ENCODE peak calls at places on chromosomes 2 and 18, in four cellular contexts. W, F, B and D are unnamed samples.
A peak's percentile ranks its signal among the peaks of the same experiment; 100 is the strongest.

GRCh38 chr18:56115072-56116038 is 523.0 kb downstream of the TXNL1 start:
- DNase-seq in F (no peak), W (no peak), B (no peak), D (no peak)

GRCh38 chr2:15914981-15915380 is 25.4 kb upstream of the MYCN start:
- DNase-seq in F (no peak), W (no peak), B (no peak), D (no peak)

GRCh38 chr2:122635649-122636496 is 880.4 kb downstream of the TSN start:
- DNase-seq in F (no peak), B (no peak), W (no peak), D (no peak)

GRCh38 chr18:32175265-32175664 is 14.6 kb upstream of the MEP1B start:
- DNase-seq in W (no peak), F (no peak), B (no peak), D (no peak)

GRCh38 chr2:24840164-24840869 is 47.1 kb downstream of the CENPO start:
- DNase-seq in B (no peak), W (no peak), F (no peak), D (no peak)

GRCh38 chr2:95269036-95269680 is 5.1 kb upstream of the PROM2 start:
- DNase-seq in F (no peak), W (no peak), B (no peak), D (peak; percentile 2)

GRCh38 chr18:46939337-46939963 is 22.0 kb downstream of the KATNAL2 start:
- DNase-seq in W (no peak), F (peak; percentile 15), B (no peak), D (no peak)

GRCh38 chr2:133352719-133353118 is 215.5 kb downstream of the NCKAP5 start:
- DNase-seq in F (no peak), B (no peak), W (no peak), D (no peak)

GRCh38 chr2:17470855-17471641 is 47.2 kb downstream of the RAD51AP2 start:
- DNase-seq in B (peak; percentile 4), W (peak; percentile 20), F (peak; percentile 71), D (peak; percentile 34)

GRCh38 chr2:95024306-95024880 is 1.1 kb upstream of the MAL start:
- DNase-seq in F (no peak), W (no peak), B (no peak), D (no peak)

GRCh38 chr18:58393295-58393694 is 235.6 kb downstream of the ALPK2 start:
- DNase-seq in B (no peak), F (no peak), W (no peak), D (no peak)

GRCh38 chr2:162297925-162298552 is 20.4 kb downstream of the IFIH1 start:
- DNase-seq in F (peak; percentile 83), B (no peak), W (peak; percentile 35), D (peak; percentile 33)

GRCh38 chr18:79380816-79381806 is 14.6 kb upstream of the NFATC1 start:
- DNase-seq in B (no peak), F (peak; percentile 22), W (peak; percentile 72), D (peak; percentile 91)

GRCh38 chr2:102094917-102095316 is 47.6 kb upstream of the IL1R1 start:
- DNase-seq in F (peak; percentile 82), W (no peak), B (no peak), D (no peak)

GRCh38 chr18:8139971-8140406 is 469.2 kb upstream of the RAB12 start:
- DNase-seq in B (no peak), F (no peak), W (no peak), D (no peak)

GRCh38 chr18:79056827-79057367 is 12.3 kb upstream of the ATP9B start:
- DNase-seq in B (no peak), F (no peak), W (no peak), D (no peak)

DNA sequence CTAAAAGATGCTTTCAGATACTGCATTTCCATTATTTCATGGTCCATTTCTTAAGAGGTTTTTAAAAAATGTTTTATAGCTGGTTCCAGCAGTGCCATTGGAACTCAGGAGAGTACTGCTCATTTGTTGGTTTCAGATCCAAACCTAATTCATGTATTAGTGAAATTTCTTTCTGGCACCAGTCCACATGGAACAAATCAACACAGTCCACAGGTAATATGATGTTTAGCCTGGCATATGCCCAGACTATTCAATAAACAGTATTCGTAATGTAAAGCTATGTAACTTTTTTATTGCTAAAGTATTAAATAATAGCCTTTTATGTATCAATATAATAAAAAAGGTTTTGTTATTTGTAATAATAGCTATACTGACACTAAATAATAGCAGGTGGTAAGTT is 134.5 kb downstream of the BIRC6 start:
- DNase-seq in B (no peak), F (no peak), W (no peak), D (no peak)
- TF ChIP-seq CREM in B (no peak), F (no peak), W (no peak), D (no peak)

GRCh38 chr2:65351948-65352595 is 80.3 kb downstream of the SPRED2 start:
- DNase-seq in B (no peak), F (no peak), W (no peak), D (no peak)
- TF ChIP-seq CREM in B (no peak), F (no peak), W (no peak), D (no peak)

GRCh38 chr2:71532327-71532726 is 79.0 kb downstream of the DYSF start:
- DNase-seq in W (no peak), F (no peak), B (no peak), D (peak; percentile 4)

GRCh38 chr2:71530246-71530986 is 77.1 kb downstream of the DYSF start:
- DNase-seq in F (peak; percentile 48), W (peak; percentile 76), B (no peak), D (peak; percentile 61)

GRCh38 chr2:71530987-71531332 is 77.6 kb downstream of the DYSF start:
- DNase-seq in F (no peak), W (no peak), B (no peak), D (no peak)

GRCh38 chr2:71534201-71534600 is 80.8 kb downstream of the DYSF start:
- DNase-seq in F (no peak), W (no peak), B (no peak), D (peak; percentile 1)

DNA sequence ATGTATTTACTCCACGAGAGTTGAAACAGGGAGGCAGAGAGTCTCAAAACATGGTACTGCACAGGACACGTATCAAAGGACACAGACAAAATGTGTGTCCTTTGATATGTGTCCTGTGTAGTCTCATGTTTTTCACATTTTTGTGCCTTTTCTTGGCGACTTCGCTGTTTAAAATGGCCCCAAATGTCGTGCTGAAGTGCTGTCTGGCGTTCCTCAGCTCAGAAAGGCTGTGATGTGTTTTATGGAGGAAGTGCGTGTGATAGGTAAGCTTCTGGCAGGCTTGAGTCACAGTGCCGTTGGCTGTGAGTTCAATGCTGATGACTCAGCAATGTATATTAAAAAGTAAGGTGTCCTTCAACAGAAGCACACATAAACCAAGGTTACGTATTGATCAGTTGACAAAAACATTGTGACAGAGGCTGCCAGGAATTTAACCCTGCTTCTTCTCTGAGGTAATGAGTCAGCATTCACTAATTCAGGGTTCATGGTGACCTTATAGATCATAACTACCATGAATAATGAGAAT is 78.2 kb downstream of the DYSF start:
- DNase-seq in W (peak; percentile 20), F (peak; percentile 79), B (no peak), D (no peak)
- TF ChIP-seq CREM in W (peak; percentile 58), F (peak; percentile 53), B (no peak), D (no peak)

GRCh38 chr2:8044046-8044594 is 637.7 kb upstream of the ID2 start:
- DNase-seq in W (no peak), B (no peak), F (no peak), D (no peak)

GRCh38 chr2:8049111-8049720 is 632.6 kb upstream of the ID2 start:
- DNase-seq in B (no peak), W (no peak), F (no peak), D (no peak)

GRCh38 chr2:8046849-8047248 is 635.0 kb upstream of the ID2 start:
- DNase-seq in F (no peak), W (no peak), B (no peak), D (no peak)

GRCh38 chr2:8043295-8043694 is 638.6 kb upstream of the ID2 start:
- DNase-seq in F (no peak), W (no peak), B (no peak), D (no peak)

GRCh38 chr2:8045081-8045614 is 636.7 kb upstream of the ID2 start:
- DNase-seq in W (no peak), F (no peak), B (no peak), D (no peak)
- TF ChIP-seq CREM in W (no peak), F (no peak), B (no peak), D (no peak)

GRCh38 chr2:71120195-71120594 is 9.8 kb downstream of the MCEE start:
- DNase-seq in F (no peak), B (no peak), W (no peak), D (no peak)

GRCh38 chr2:71125506-71126294 is 4.3 kb downstream of the MCEE start:
- DNase-seq in W (no peak), F (no peak), B (no peak), D (no peak)

GRCh38 chr2:71121479-71121878 is 8.6 kb downstream of the MCEE start:
- DNase-seq in B (no peak), F (peak; percentile 78), W (no peak), D (no peak)

GRCh38 chr2:71126957-71127356 is 3.1 kb downstream of the MCEE start:
- DNase-seq in B (no peak), W (no peak), F (no peak), D (no peak)

GRCh38 chr2:71122917-71123316 is 7.1 kb downstream of the MCEE start:
- DNase-seq in W (no peak), F (no peak), B (no peak), D (no peak)
- TF ChIP-seq CREM in W (no peak), F (no peak), B (no peak), D (no peak)

GRCh38 chr2:26126091-26126490 is 46.8 kb upstream of the GAREM2 start:
- DNase-seq in B (no peak), W (no peak), F (no peak), D (no peak)
- TF ChIP-seq CREM in B (no peak), W (no peak), F (no peak), D (no peak)

DNA sequence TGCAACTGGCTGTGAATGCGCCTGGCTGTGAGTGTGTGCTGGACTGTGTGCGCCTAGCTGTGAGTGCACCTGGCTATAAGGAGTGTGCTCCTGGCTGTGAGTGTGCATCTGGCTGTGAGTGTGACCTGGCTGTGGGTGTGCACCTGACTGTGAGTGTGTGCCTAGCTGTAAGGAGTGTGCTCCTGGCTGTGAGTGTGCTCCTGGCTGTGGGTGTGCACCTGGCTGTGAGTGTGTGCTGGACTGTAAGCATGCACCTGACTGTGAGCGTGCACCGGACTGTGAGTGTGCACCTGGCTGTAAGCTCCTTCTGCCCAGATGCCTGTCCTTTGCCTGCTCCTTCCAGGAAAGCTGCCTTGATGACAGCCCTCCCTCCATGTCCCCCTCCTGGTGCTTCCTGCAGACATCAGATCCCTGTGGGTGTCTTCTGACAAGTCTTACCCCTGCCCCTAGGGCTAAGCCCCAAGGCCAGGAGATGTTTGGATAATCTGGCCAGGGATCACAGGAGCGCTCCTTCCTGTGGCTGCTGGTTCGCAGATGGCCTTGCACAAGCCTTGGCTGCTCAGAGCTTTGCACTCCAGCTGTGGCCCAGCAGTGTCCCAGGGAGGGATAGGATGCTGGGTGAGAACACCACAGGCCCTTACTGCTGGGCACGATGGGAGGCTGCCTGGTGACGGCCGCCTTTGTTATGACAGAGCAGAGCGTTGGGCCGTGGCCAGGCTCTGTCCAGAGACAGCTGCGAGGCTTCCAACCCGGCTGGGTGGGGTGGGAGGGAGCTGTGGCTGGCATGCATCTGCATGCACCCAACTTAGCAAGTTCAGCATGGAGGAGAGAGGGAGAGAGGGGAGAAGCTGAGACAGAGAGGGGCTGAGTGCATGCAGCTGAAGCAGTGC is 89.9 kb downstream of the GLI2 start:
- DNase-seq in F (no peak), B (no peak), W (no peak), D (no peak)
- TF ChIP-seq CREM in F (no peak), B (no peak), W (no peak), D (no peak)

DNA sequence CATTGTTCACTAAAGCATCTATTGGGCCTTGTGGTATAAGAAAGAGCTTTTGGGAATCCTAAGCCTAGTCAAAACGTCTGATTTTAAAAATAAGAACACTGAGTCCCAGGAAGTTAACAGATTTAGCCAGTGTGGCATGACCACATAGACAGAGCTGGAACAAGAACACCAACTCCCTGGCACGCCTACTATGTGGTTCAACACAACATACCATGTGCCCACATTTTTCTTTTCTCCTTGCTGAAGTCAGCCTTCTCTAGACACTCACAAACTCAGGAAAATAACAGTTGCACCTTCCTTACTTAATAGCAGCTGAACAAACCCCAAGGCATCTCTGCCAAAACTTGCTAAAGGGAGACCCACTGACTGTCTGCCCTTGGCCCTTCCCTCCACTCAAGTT is 124.8 kb downstream of the C1D start:
- DNase-seq in F (no peak), W (no peak), B (no peak), D (no peak)
- TF ChIP-seq CREM in F (no peak), W (no peak), B (no peak), D (no peak)